ENCODE peak calls at places on chromosome 3, in ten cellular contexts. O is cardiac muscle cell, X is ascending aorta, S is lung, K is breast epithelium, G is fibroblast of mammary gland, B is lower leg skin, L is OCI-LY7, N is B cell, E is AG09319. I is an unnamed sample.

GRCh38 chr3:149339931-149340309 is 6.5 kb upstream of the TM4SF18 start:
- DNase-seq in B (peak; percentile 80), S (peak; percentile 86), X (peak; percentile 96), K (peak; percentile 66), G (peak; percentile 95), N (no peak), L (no peak), O (no peak), E (peak; percentile 76), I (no peak)

GRCh38 chr3:170132335-170132734 is 49.2 kb downstream of the PHC3 start:
- DNase-seq in K (no peak), B (no peak), O (no peak), L (peak; percentile 79), N (no peak), E (no peak), G (peak; percentile 50), S (no peak), X (no peak), I (no peak)

GRCh38 chr3:72593881-72594397 is 254.3 kb downstream of the SHQ1 start:
- DNase-seq in L (no peak), O (no peak), X (no peak), N (no peak), B (no peak), E (no peak), K (no peak), S (no peak), G (peak; percentile 38), I (no peak)

GRCh38 chr3:183213941-183214612 is 39.0 kb upstream of the B3GNT5 start:
- DNase-seq in E (no peak), S (no peak), N (no peak), L (peak; percentile 31), G (peak; percentile 42), K (no peak), B (no peak), O (no peak), X (no peak), I (no peak)

GRCh38 chr3:30578479-30578878 is 27.9 kb upstream of the TGFBR2 start:
- DNase-seq in N (no peak), X (peak; percentile 68), E (peak; percentile 50), K (no peak), S (peak; percentile 48), O (no peak), L (no peak), G (peak; percentile 99), B (peak; percentile 53), I (no peak)

GRCh38 chr3:75295013-75295412 is 369.1 kb upstream of the FRG2C start:
- DNase-seq in B (no peak), L (no peak), S (no peak), N (no peak), E (no peak), K (no peak), G (no peak), X (no peak), O (no peak), I (no peak)

GRCh38 chr3:178436773-178437172 is 99.5 kb upstream of the KCNMB2 start:
- DNase-seq in X (no peak), K (no peak), L (peak; percentile 52), O (peak; percentile 32), G (peak; percentile 69), B (peak; percentile 19), E (no peak), N (peak; percentile 21), S (no peak), I (no peak)

GRCh38 chr3:132517311-132517710 is 79.8 kb upstream of the ACKR4 start:
- DNase-seq in K (no peak), B (no peak), E (no peak), S (no peak), G (no peak), L (no peak), N (no peak), X (no peak), O (no peak), I (no peak)

GRCh38 chr3:158220575-158220974 is 110.7 kb downstream of the RSRC1 start:
- DNase-seq in E (no peak), K (no peak), L (no peak), O (peak; percentile 14), X (no peak), N (no peak), S (no peak), B (no peak), G (no peak), I (no peak)

GRCh38 chr3:189340680-189341460 is 169.1 kb downstream of the TPRG1 start:
- DNase-seq in B (no peak), S (no peak), L (peak; percentile 12), G (peak; percentile 17), K (no peak), X (no peak), N (no peak), E (no peak), O (no peak), I (no peak)

GRCh38 chr3:139491027-139491700 is 14.8 kb upstream of the RBP2 start:
- DNase-seq in B (no peak), G (no peak), E (no peak), X (no peak), L (no peak), S (no peak), K (no peak), N (no peak), O (no peak), I (no peak)

GRCh38 chr3:32843504-32844321 is 25.9 kb downstream of the TRIM71 start:
- DNase-seq in B (no peak), S (no peak), L (no peak), K (no peak), N (no peak), E (no peak), G (no peak), X (no peak), O (no peak), I (no peak)

GRCh38 chr3:41200669-41201021 is 1.3 kb downstream of the CTNNB1 start:
- DNase-seq in S (no peak), G (peak; percentile 50), N (no peak), L (peak; percentile 62), K (no peak), E (no peak), O (peak; percentile 42), X (no peak), B (peak; percentile 41), I (no peak)

GRCh38 chr3:11567516-11568467 is 75.9 kb downstream of the VGLL4 start:
- DNase-seq in N (no peak), K (no peak), O (no peak), G (peak; percentile 93), S (no peak), L (no peak), E (no peak), B (no peak), X (peak; percentile 96), I (no peak)

GRCh38 chr3:111808439-111808838 is 50.6 kb upstream of the PHLDB2 start:
- DNase-seq in B (no peak), X (no peak), G (peak; percentile 52), E (no peak), K (no peak), S (no peak), O (no peak), L (no peak), N (no peak), I (no peak)

DNA sequence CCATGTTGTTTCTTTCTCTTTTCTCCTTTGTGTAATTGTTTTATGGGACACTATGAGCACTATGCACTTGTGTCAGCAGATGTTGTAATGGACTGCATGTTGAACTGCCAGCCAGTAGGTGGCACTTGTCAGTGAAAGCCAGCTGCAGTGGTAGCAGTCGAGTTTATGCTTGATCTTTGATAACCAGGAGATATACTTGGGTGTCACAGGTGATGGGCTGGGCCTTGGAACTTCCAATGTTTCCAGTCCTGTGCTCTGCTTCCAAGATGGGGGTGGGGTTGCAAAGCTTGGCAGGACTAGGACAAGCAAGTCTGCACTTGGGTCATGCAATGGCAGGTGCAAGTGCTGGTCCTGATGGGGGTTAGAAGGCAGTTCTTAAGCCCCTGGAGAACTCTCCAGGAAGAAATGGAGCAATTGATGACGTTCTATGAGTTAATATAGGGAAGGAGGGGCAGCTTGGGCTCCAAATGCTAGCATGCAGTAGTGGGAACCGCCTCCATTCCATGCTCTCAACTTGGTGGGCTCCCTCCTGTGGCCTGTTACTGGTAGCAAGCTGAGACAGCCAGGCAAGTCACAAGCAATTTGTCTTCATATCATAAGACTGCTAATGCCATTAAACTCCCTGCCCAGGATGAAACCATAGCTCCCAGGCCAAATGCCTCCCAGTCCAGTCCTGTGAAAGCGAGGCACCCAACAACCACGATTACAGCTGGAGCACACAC is 287.3 kb downstream of the CGGBP1 start:
- DNase-seq in X (no peak), L (peak; percentile 51), E (no peak), K (no peak), S (peak; percentile 30), G (peak; percentile 35), B (no peak), N (peak; percentile 15), O (peak; percentile 34), I (no peak)
- TF ChIP-seq CTCF in X (peak; percentile 35), L (peak; percentile 88), E (peak; percentile 57), K (no peak), S (peak; percentile 19), G (peak; percentile 62), B (no peak), N (peak; percentile 76), O (peak; percentile 39), I (peak; percentile 73)

DNA sequence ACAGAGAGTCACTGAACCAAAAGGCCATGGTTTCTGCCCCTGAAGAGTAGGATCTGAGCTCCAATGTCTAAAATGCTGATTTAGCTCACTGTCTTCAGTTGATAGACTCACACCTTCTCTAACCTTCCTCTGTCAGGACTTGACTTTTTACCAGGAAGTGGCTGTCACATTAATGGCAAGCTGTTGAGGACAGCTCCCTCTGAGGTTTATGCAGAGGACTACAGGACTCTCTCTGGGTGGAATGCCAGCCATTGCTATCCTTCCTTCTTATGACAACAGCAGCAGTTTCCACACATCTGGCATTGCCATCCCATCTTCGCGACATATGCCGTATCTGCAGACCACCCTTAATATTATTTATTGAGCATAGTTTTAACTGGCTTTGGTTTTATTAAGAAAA is 103.8 kb upstream of the PRICKLE2 start:
- DNase-seq in L (peak; percentile 4), X (no peak), G (no peak), K (no peak), N (no peak), E (no peak), O (peak; percentile 38), S (no peak), B (no peak), I (no peak)
- TF ChIP-seq CTCF in L (peak; percentile 36), X (no peak), G (no peak), K (no peak), N (no peak), E (no peak), O (no peak), S (no peak), B (no peak), I (peak; percentile 18)

GRCh38 chr3:134039161-134039862 is 9.6 kb upstream of the SLCO2A1 start:
- DNase-seq in K (no peak), O (peak; percentile 28), E (no peak), G (no peak), S (no peak), L (no peak), N (no peak), X (no peak), B (no peak), I (no peak)
- TF ChIP-seq CTCF in K (no peak), O (peak; percentile 32), E (peak; percentile 26), G (peak; percentile 29), S (no peak), L (no peak), N (no peak), X (no peak), B (no peak), I (no peak)

DNA sequence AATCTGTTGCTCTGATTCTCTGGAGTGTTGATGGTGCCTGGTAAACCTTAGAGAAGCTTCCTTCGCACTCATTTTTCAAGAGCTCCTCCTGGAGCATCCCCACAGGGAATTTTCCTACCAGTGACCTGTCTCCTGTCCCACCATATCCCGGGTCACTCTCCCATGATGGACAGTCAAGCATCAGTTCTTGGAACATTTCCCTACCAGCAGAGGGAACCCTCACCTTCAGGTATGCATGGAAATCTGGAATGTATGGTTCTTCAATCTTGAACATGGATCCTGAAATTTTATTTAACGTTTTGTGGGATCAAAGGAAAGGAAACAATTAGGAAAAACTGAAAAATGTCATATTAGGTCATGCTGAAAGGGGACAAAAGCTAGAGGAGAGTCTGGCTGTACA is 153.8 kb downstream of the SPATA16 start:
- DNase-seq in K (no peak), E (no peak), O (no peak), G (no peak), L (no peak), S (no peak), N (no peak), X (no peak), B (no peak), I (no peak)
- TF ChIP-seq CTCF in K (no peak), E (no peak), O (no peak), G (peak; percentile 1), L (peak; percentile 43), S (no peak), N (no peak), X (no peak), B (no peak), I (peak; percentile 45)

I was measured in type B pancreatic cell.